ENCODE peak calls at places on chromosomes 7 and 10, in seven cellular contexts. M, K, T, V, L, J and O are unnamed samples.

GRCh38 chr7:130560972-130561371 is 69.1 kb downstream of the MEST start:
- DNase-seq in T (peak; percentile 26), M (no peak), L (no peak), V (no peak), K (peak; percentile 49), J (no peak), O (no peak)

GRCh38 chr7:6026011-6026819 is 5.0 kb upstream of the ANKRD61 start:
- DNase-seq in L (no peak), V (no peak), J (no peak), K (peak; percentile 55), T (peak; percentile 63), M (peak; percentile 70), O (peak; percentile 85)

GRCh38 chr10:132562916-132563456 is 25.4 kb downstream of the INPP5A start:
- DNase-seq in L (no peak), M (no peak), K (no peak), T (no peak), J (no peak), V (no peak), O (no peak)

GRCh38 chr10:15719899-15720634 is at the start of gene ITGA8:
- DNase-seq in M (no peak), L (no peak), T (no peak), V (peak; percentile 24), K (no peak), J (no peak), O (no peak)

GRCh38 chr10:50624866-50625491 is 1.2 kb upstream of the SGMS1 start:
- DNase-seq in M (peak; percentile 46), T (peak; percentile 58), V (peak; percentile 88), K (peak; percentile 93), L (no peak), J (no peak), O (peak; percentile 24)

GRCh38 chr10:33609546-33609945 is 275.1 kb upstream of the NRP1 start:
- DNase-seq in J (no peak), T (peak; percentile 14), L (no peak), V (no peak), K (peak; percentile 98), M (no peak), O (no peak)

GRCh38 chr10:35626971-35627507 is 15.1 kb downstream of the FZD8 start:
- DNase-seq in J (no peak), K (peak; percentile 86), M (no peak), L (no peak), T (no peak), V (no peak), O (no peak)

GRCh38 chr10:48254745-48255144 is 19.8 kb downstream of the FRMPD2 start:
- DNase-seq in L (no peak), J (no peak), V (no peak), K (no peak), M (no peak), T (no peak), O (no peak)

GRCh38 chr7:100827330-100828226 is at the start of gene EPHB4:
- DNase-seq in J (no peak), T (peak; percentile 59), L (peak; percentile 56), V (peak; percentile 33), K (peak; percentile 84), M (no peak), O (no peak)

GRCh38 chr7:25965405-25966123 is 186.4 kb upstream of the NFE2L3 start:
- DNase-seq in L (no peak), J (no peak), V (no peak), K (peak; percentile 64), T (peak; percentile 58), M (no peak), O (no peak)

GRCh38 chr7:12256025-12256570 is 45.0 kb downstream of the TMEM106B start:
- DNase-seq in V (no peak), T (no peak), M (no peak), K (peak; percentile 43), J (no peak), L (no peak), O (no peak)

GRCh38 chr7:43244782-43245181 is 132.3 kb downstream of the HECW1 start:
- DNase-seq in J (no peak), V (no peak), M (no peak), L (no peak), T (no peak), K (no peak), O (no peak)

GRCh38 chr10:76675951-76676587 is 961.5 kb downstream of the KCNMA1 start:
- DNase-seq in V (peak; percentile 5), J (no peak), M (no peak), T (peak; percentile 18), L (no peak), K (peak; percentile 32), O (no peak)

GRCh38 chr7:150811-151221 is 41.6 kb upstream of the FAM20C start:
- DNase-seq in K (no peak), V (no peak), J (no peak), L (no peak), M (no peak), T (no peak), O (no peak)

GRCh38 chr10:30349967-30350735 is 1.1 kb upstream of the MTPAP start:
- DNase-seq in T (no peak), J (no peak), K (no peak), V (no peak), M (no peak), L (no peak), O (no peak)

GRCh38 chr10:4670737-4671136 is 155.3 kb upstream of the AKR1E2 start:
- DNase-seq in K (peak; percentile 32), M (no peak), L (no peak), J (no peak), V (no peak), T (peak; percentile 41), O (no peak)

GRCh38 chr7:2698581-2699288 is 10.7 kb downstream of the AMZ1 start:
- DNase-seq in L (no peak), J (no peak), K (peak; percentile 17), M (peak; percentile 53), V (no peak), T (no peak), O (peak; percentile 31)

GRCh38 chr10:104330168-104331117 is 7.8 kb downstream of the ITPRIP start:
- DNase-seq in J (no peak), M (no peak), T (peak; percentile 60), K (peak; percentile 42), V (no peak), L (no peak), O (no peak)

GRCh38 chr7:36191292-36191920 is 38.4 kb downstream of the EEPD1 start:
- DNase-seq in M (no peak), L (no peak), V (no peak), K (no peak), J (no peak), T (no peak), O (no peak)

GRCh38 chr10:55630491-55631056 is 730.5 kb downstream of the ZWINT start:
- DNase-seq in T (peak; percentile 8), K (peak; percentile 37), J (no peak), V (no peak), M (no peak), L (no peak), O (no peak)

GRCh38 chr7:132251327-132251659 is 325.0 kb downstream of the PLXNA4 start:
- DNase-seq in V (peak; percentile 37), K (peak; percentile 79), J (no peak), M (no peak), T (peak; percentile 4), L (no peak), O (no peak)

GRCh38 chr7:115087437-115087836 is 165.5 kb downstream of the MDFIC start:
- DNase-seq in V (no peak), L (peak; percentile 89), M (no peak), K (peak; percentile 88), J (no peak), T (peak; percentile 71), O (no peak)